ENCODE peak calls at places on chromosomes 5 and 9, in ten cellular contexts. Y is NCI-H226; O is activated effector memory CD4-positive, alpha-beta T cell treated with anti-CD3 and anti-CD28 coated beads, Interleukin-2, amount 50 U/mL, for 16 hours; L is Caki2; K is mammary epithelial cell; G is GM13976; R is T-helper 1 cell; V is WERI-Rb-1; N is psoas muscle; C is Right ventricle myocardium inferior. J is an unnamed sample.
A peak's percentile ranks its signal among the peaks of the same experiment; 100 is the strongest.

GRCh38 chr5:151164687-151165392 is 7.3 kb upstream of the ANXA6 start:
- DNase-seq in Y (peak; percentile 53), O (peak; percentile 92), L (peak; percentile 64), K (peak; percentile 60), G (peak; percentile 73), R (peak; percentile 63), V (peak; percentile 73), N (peak; percentile 73), C (no peak), J (peak; percentile 79)

GRCh38 chr9:128027705-128028104 is 39.4 kb downstream of the NAIF1 start:
- DNase-seq in Y (no peak), O (no peak), L (no peak), K (no peak), G (no peak), R (no peak), V (no peak), N (no peak), C (no peak), J (no peak)

GRCh38 chr5:169347786-169348185 is 46.8 kb upstream of the SLIT3 start:
- DNase-seq in Y (no peak), O (no peak), L (no peak), K (no peak), G (no peak), R (no peak), V (no peak), N (no peak), C (no peak), J (no peak)

GRCh38 chr9:101639301-101639700 is 44.5 kb upstream of the PPP3R2 start:
- DNase-seq in Y (no peak), O (no peak), L (no peak), K (no peak), G (no peak), R (no peak), V (no peak), N (no peak), C (no peak), J (no peak)

GRCh38 chr9:134602547-134603362 is 38.8 kb upstream of the COL5A1 start:
- DNase-seq in Y (peak; percentile 100), O (peak; percentile 50), L (peak; percentile 65), K (peak; percentile 69), G (no peak), R (no peak), V (no peak), N (peak; percentile 78), C (no peak), J (no peak)

GRCh38 chr9:4297795-4298254 is 2.0 kb downstream of the GLIS3 start:
- DNase-seq in Y (peak; percentile 75), O (peak; percentile 74), L (no peak), K (peak; percentile 59), G (peak; percentile 60), R (no peak), V (peak; percentile 21), N (peak; percentile 72), C (peak; percentile 79), J (peak; percentile 76)

GRCh38 chr5:421901-422300 is 21.1 kb upstream of the EXOC3 start:
- DNase-seq in Y (no peak), O (peak; percentile 58), L (no peak), K (no peak), G (no peak), R (no peak), V (no peak), N (no peak), C (no peak), J (no peak)

GRCh38 chr5:123690821-123691220 is 178.8 kb downstream of the CSNK1G3 start:
- DNase-seq in Y (no peak), O (no peak), L (no peak), K (peak; percentile 59), G (no peak), R (no peak), V (no peak), N (no peak), C (no peak), J (no peak)

GRCh38 chr9:110029422-110029814 is 178.5 kb downstream of the C9orf152 start:
- DNase-seq in Y (peak; percentile 88), O (no peak), L (peak; percentile 29), K (peak; percentile 80), G (no peak), R (no peak), V (no peak), N (no peak), C (no peak), J (no peak)

GRCh38 chr5:25090818-25091217 is 446.0 kb upstream of the CDH10 start:
- DNase-seq in Y (no peak), O (no peak), L (no peak), K (no peak), G (no peak), R (no peak), V (no peak), N (no peak), C (no peak), J (no peak)

GRCh38 chr9:91811024-91811909 is 138.8 kb downstream of the ROR2 start:
- DNase-seq in Y (no peak), O (no peak), L (no peak), K (no peak), G (peak; percentile 21), R (no peak), V (no peak), N (no peak), C (no peak), J (no peak)

GRCh38 chr9:117414906-117415583 is at the start of gene ASTN2:
- DNase-seq in Y (no peak), O (no peak), L (no peak), K (no peak), G (peak; percentile 10), R (no peak), V (peak; percentile 84), N (peak; percentile 22), C (peak; percentile 28), J (no peak)

GRCh38 chr9:136619742-136620440 is 42.8 kb upstream of the EGFL7 start:
- DNase-seq in Y (no peak), O (no peak), L (no peak), K (no peak), G (no peak), R (no peak), V (peak; percentile 5), N (peak; percentile 53), C (peak; percentile 95), J (peak; percentile 86)

GRCh38 chr9:130156672-130157071 is 15.5 kb upstream of the NCS1 start:
- DNase-seq in Y (no peak), O (no peak), L (no peak), K (no peak), G (no peak), R (no peak), V (peak; percentile 62), N (no peak), C (no peak), J (no peak)

GRCh38 chr5:35009657-35010056 is 38.1 kb downstream of the AGXT2 start:
- DNase-seq in Y (peak; percentile 31), O (no peak), L (no peak), K (no peak), G (no peak), R (no peak), V (no peak), N (no peak), C (no peak), J (no peak)

GRCh38 chr5:150082889-150083288 is 3.5 kb downstream of the CSF1R start:
- DNase-seq in Y (no peak), O (no peak), L (no peak), K (no peak), G (peak; percentile 8), R (no peak), V (no peak), N (no peak), C (no peak), J (no peak)

GRCh38 chr5:142013734-142014495 is 1.1 kb upstream of the GNPDA1 start:
- DNase-seq in Y (no peak), O (peak; percentile 61), L (peak; percentile 48), K (no peak), G (no peak), R (no peak), V (peak; percentile 17), N (peak; percentile 60), C (peak; percentile 73), J (peak; percentile 73)

GRCh38 chr9:98607152-98607551 is 101.6 kb downstream of the GABBR2 start:
- DNase-seq in Y (no peak), O (no peak), L (no peak), K (no peak), G (no peak), R (no peak), V (no peak), N (no peak), C (no peak), J (no peak)

GRCh38 chr9:116656535-116656934 is 30.6 kb upstream of the TRIM32 start:
- DNase-seq in Y (no peak), O (no peak), L (no peak), K (no peak), G (no peak), R (no peak), V (no peak), N (no peak), C (no peak), J (peak; percentile 45)

GRCh38 chr5:148482697-148483462 is 99.1 kb downstream of the FBXO38 start:
- DNase-seq in Y (no peak), O (peak; percentile 82), L (peak; percentile 16), K (peak; percentile 40), G (peak; percentile 54), R (peak; percentile 32), V (peak; percentile 48), N (peak; percentile 50), C (peak; percentile 78), J (peak; percentile 50)

GRCh38 chr9:132505961-132506691 is 76.3 kb upstream of the BARHL1 start:
- DNase-seq in Y (no peak), O (no peak), L (no peak), K (no peak), G (no peak), R (no peak), V (no peak), N (no peak), C (no peak), J (no peak)

GRCh38 chr5:40871177-40871576 is 30.0 kb downstream of the CARD6 start:
- DNase-seq in Y (peak; percentile 13), O (no peak), L (no peak), K (peak; percentile 23), G (no peak), R (no peak), V (no peak), N (no peak), C (no peak), J (no peak)

GRCh38 chr5:95841914-95842812 is 19.6 kb upstream of the GLRX start:
- DNase-seq in Y (no peak), O (no peak), L (peak; percentile 29), K (peak; percentile 37), G (no peak), R (no peak), V (no peak), N (peak; percentile 45), C (no peak), J (peak; percentile 62)

GRCh38 chr5:172731286-172732073 is 39.5 kb downstream of the DUSP1 start:
- DNase-seq in Y (no peak), O (no peak), L (peak; percentile 85), K (peak; percentile 85), G (no peak), R (no peak), V (no peak), N (no peak), C (peak; percentile 52), J (no peak)

GRCh38 chr9:16726718-16727451 is 143.6 kb downstream of the BNC2 start:
- DNase-seq in Y (peak; percentile 95), O (no peak), L (peak; percentile 69), K (peak; percentile 71), G (peak; percentile 14), R (no peak), V (peak; percentile 64), N (peak; percentile 87), C (peak; percentile 88), J (peak; percentile 86)

GRCh38 chr9:100082786-100083185 is 16.0 kb downstream of the ERP44 start:
- DNase-seq in Y (no peak), O (no peak), L (no peak), K (peak; percentile 39), G (no peak), R (no peak), V (no peak), N (no peak), C (no peak), J (no peak)

GRCh38 chr5:69202497-69202896 is 13.1 kb downstream of the CENPH start:
- DNase-seq in Y (no peak), O (no peak), L (no peak), K (no peak), G (no peak), R (no peak), V (no peak), N (no peak), C (no peak), J (no peak)

GRCh38 chr5:91382530-91383026 is 539 bp downstream of the ARRDC3 start:
- DNase-seq in Y (no peak), O (peak; percentile 74), L (peak; percentile 26), K (peak; percentile 35), G (peak; percentile 4), R (no peak), V (peak; percentile 20), N (no peak), C (peak; percentile 66), J (peak; percentile 43)

J was measured in Right ventricle myocardium superior.